ENCODE peak calls at places on chromosomes 6 and 20, in four cellular contexts. P is endothelial cell of umbilical vein, G is T1000, W is left ventricle myocardium inferior. C is an unnamed sample.

GRCh38 chr6:99349620-99350141 is at the start of gene FAXC:
- DNase-seq in G (peak; percentile 29), P (peak; percentile 25), W (no peak), C (no peak)

GRCh38 chr20:16518784-16519084 is 54.5 kb downstream of the KIF16B start:
- DNase-seq in P (no peak), G (no peak), W (no peak), C (no peak)

GRCh38 chr6:16436550-16436949 is 198.2 kb downstream of the GMPR start:
- DNase-seq in G (no peak), P (no peak), W (no peak), C (no peak)

GRCh38 chr6:39508513-39508912 is 186.0 kb upstream of the KCNK16 start:
- DNase-seq in P (no peak), G (no peak), W (no peak), C (no peak)

GRCh38 chr6:169079650-169080049 is 174.0 kb downstream of the THBS2 start:
- DNase-seq in W (no peak), P (no peak), G (no peak), C (peak; percentile 83)

GRCh38 chr20:24785141-24785924 is 163.7 kb upstream of the CST7 start:
- DNase-seq in P (no peak), W (no peak), G (no peak), C (peak; percentile 46)

GRCh38 chr6:82362868-82363267 is 749 bp upstream of the TPBG start:
- DNase-seq in W (no peak), G (no peak), P (no peak), C (peak; percentile 90)

GRCh38 chr20:46065691-46066090 is 24.1 kb downstream of the NCOA5 start:
- DNase-seq in P (no peak), G (no peak), W (no peak), C (no peak)

GRCh38 chr6:31152776-31153175 is 4.8 kb downstream of the CCHCR1 start:
- DNase-seq in P (no peak), W (no peak), G (no peak), C (no peak)

GRCh38 chr6:151675746-151676459 is 131.6 kb upstream of the ESR1 start:
- DNase-seq in P (peak; percentile 46), G (no peak), W (no peak), C (peak; percentile 24)

GRCh38 chr6:34513628-34514027 is 42.5 kb downstream of the SPDEF start:
- DNase-seq in G (no peak), P (no peak), W (peak; percentile 0), C (no peak)

GRCh38 chr20:21175433-21175832 is 49.6 kb downstream of the KIZ start:
- DNase-seq in G (no peak), W (no peak), P (no peak), C (no peak)

GRCh38 chr20:33516882-33517281 is 27.0 kb downstream of the CBFA2T2 start:
- DNase-seq in P (peak; percentile 27), G (no peak), W (no peak), C (peak; percentile 18)

GRCh38 chr20:41052742-41053419 is 24.3 kb downstream of the TOP1 start:
- DNase-seq in G (no peak), W (no peak), P (peak; percentile 64), C (peak; percentile 69)

GRCh38 chr6:45663181-45664180 is 285.7 kb upstream of the SUPT3H start:
- DNase-seq in G (no peak), P (peak; percentile 42), W (peak; percentile 17), C (peak; percentile 27)

GRCh38 chr6:139931746-139932145 is 557.3 kb upstream of the CITED2 start:
- DNase-seq in G (no peak), P (no peak), W (no peak), C (no peak)

GRCh38 chr6:159788276-159788675 is 1.1 kb downstream of the TCP1 start:
- DNase-seq in P (no peak), W (no peak), G (no peak), C (no peak)

GRCh38 chr6:156599977-156600647 is 177.1 kb upstream of the ARID1B start:
- DNase-seq in P (no peak), W (no peak), G (no peak), C (no peak)

GRCh38 chr6:134223761-134224445 is 94.0 kb downstream of the SGK1 start:
- DNase-seq in G (no peak), W (no peak), P (no peak), C (no peak)

GRCh38 chr6:169235286-169235685 is 18.4 kb downstream of the THBS2 start:
- DNase-seq in P (no peak), G (no peak), W (no peak), C (no peak)

GRCh38 chr6:133502451-133503259 is 261.5 kb downstream of the EYA4 start:
- DNase-seq in W (no peak), G (no peak), P (no peak), C (peak; percentile 96)

GRCh38 chr6:168280899-168281245 is 38.7 kb downstream of the DACT2 start:
- DNase-seq in W (no peak), P (no peak), G (no peak), C (no peak)